ENCODE peak calls at places on chromosomes 12 and 14, in six cellular contexts. M is NCI-H1417, W is colonic mucosa, Q is NCI-H2081, A is NCI-H1105 treated with DMSO at 0.1 percent for 48 hours, Z is neural crest cell. S is an unnamed sample.

GRCh38 chr12:101127521-101128219 is 82.4 kb downstream of the SLC5A8 start:
- DNase-seq in Z (no peak), M (no peak), A (no peak), W (no peak), Q (no peak), S (peak)

GRCh38 chr12:52215587-52216031 is 17.4 kb upstream of the KRT7 start:
- DNase-seq in W (no peak), M (peak), A (no peak), Z (no peak), Q (no peak), S (peak)

GRCh38 chr12:13220848-13221247 is 24.3 kb downstream of the EMP1 start:
- DNase-seq in Z (no peak), M (no peak), W (no peak), A (no peak), Q (no peak), S (no peak)

GRCh38 chr12:87469295-87469694 is 559.9 kb downstream of the C12orf50 start:
- DNase-seq in A (no peak), Q (no peak), Z (no peak), M (no peak), W (no peak), S (no peak)

GRCh38 chr12:120708646-120709045 is 1.6 kb upstream of the UNC119B start:
- DNase-seq in M (no peak), W (no peak), A (no peak), Z (no peak), Q (no peak), S (no peak)

GRCh38 chr14:56262530-56262929 is 144.3 kb downstream of the PELI2 start:
- DNase-seq in W (no peak), Q (no peak), Z (no peak), A (no peak), M (no peak), S (no peak)

GRCh38 chr14:20683896-20684661 is at the start of gene RNASE4:
- DNase-seq in M (no peak), Z (peak), W (peak), A (peak), Q (peak), S (peak)

GRCh38 chr12:93146278-93146939 is 217.3 kb upstream of the EEA1 start:
- DNase-seq in Z (no peak), M (peak), A (no peak), W (no peak), Q (no peak), S (no peak)

GRCh38 chr12:13234045-13234641 is 37.6 kb downstream of the EMP1 start:
- DNase-seq in Z (peak), A (peak), W (peak), M (peak), Q (no peak), S (peak)

GRCh38 chr12:26339976-26340375 is 144.6 kb downstream of the SSPN start:
- DNase-seq in A (no peak), Z (no peak), Q (no peak), W (no peak), M (no peak), S (no peak)

GRCh38 chr12:60106207-60106606 is 510.4 kb downstream of the SLC16A7 start:
- DNase-seq in Z (no peak), M (peak), W (no peak), Q (no peak), A (peak), S (peak)

GRCh38 chr12:79707830-79708229 is 17.1 kb upstream of the PAWR start:
- DNase-seq in W (no peak), Q (peak), M (peak), Z (no peak), A (no peak), S (no peak)

GRCh38 chr14:92407395-92407794 is 84.4 kb downstream of the SLC24A4 start:
- DNase-seq in W (no peak), Z (no peak), M (no peak), A (no peak), Q (no peak), S (no peak)

GRCh38 chr12:20040194-20040593 is 328.1 kb upstream of the PDE3A start:
- DNase-seq in Z (no peak), M (no peak), A (no peak), Q (no peak), W (no peak), S (no peak)

GRCh38 chr14:61588419-61588901 is 106.9 kb upstream of the HIF1A start:
- DNase-seq in M (no peak), Q (no peak), A (no peak), W (no peak), Z (no peak), S (peak)

GRCh38 chr12:111767362-111768158 is 827 bp downstream of the ALDH2 start:
- DNase-seq in W (peak), Z (no peak), M (peak), A (peak), Q (no peak), S (peak)

GRCh38 chr14:90460136-90460535 is 63.3 kb downstream of the CALM1 start:
- DNase-seq in W (no peak), Z (no peak), A (no peak), Q (no peak), M (no peak), S (no peak)

GRCh38 chr12:26832817-26833691 is at the start of gene ITPR2:
- DNase-seq in W (peak), Z (peak), M (peak), A (peak), Q (peak), S (peak)

GRCh38 chr12:75560167-75560566 is 48.8 kb upstream of the KRR1 start:
- DNase-seq in W (no peak), M (peak), A (peak), Z (no peak), Q (peak), S (peak)

GRCh38 chr14:85076111-85076510 is 453.8 kb upstream of the FLRT2 start:
- DNase-seq in Q (no peak), A (no peak), Z (no peak), M (no peak), W (no peak), S (no peak)

GRCh38 chr14:85416771-85417170 is 113.2 kb upstream of the FLRT2 start:
- DNase-seq in Q (no peak), M (peak), Z (no peak), W (no peak), A (no peak), S (peak)

GRCh38 chr12:57549909-57550627 is at the start of gene KIF5A:
- DNase-seq in M (peak), Q (peak), Z (peak), A (peak), W (no peak), S (no peak)

GRCh38 chr14:63245893-63246292 is 41.6 kb downstream of the RHOJ start:
- DNase-seq in W (no peak), Q (no peak), M (peak), Z (no peak), A (no peak), S (no peak)

GRCh38 chr12:64451687-64452558 is at the start of gene TBK1:
- DNase-seq in A (peak), M (peak), Q (peak), W (peak), Z (peak), S (peak)

GRCh38 chr14:104426771-104427125 is 152.8 kb upstream of the C14orf180 start:
- DNase-seq in Q (no peak), M (peak), Z (no peak), A (peak), W (no peak), S (no peak)

GRCh38 chr14:99735189-99736135 is 51.4 kb downstream of the CYP46A1 start:
- DNase-seq in M (no peak), W (no peak), Q (no peak), Z (no peak), A (no peak), S (no peak)

GRCh38 chr12:107984973-107985372 is 144.1 kb upstream of the WSCD2 start:
- DNase-seq in A (no peak), Q (no peak), M (no peak), Z (no peak), W (no peak), S (no peak)

GRCh38 chr12:48917857-48918537 is 7.3 kb downstream of the FKBP11 start:
- DNase-seq in M (no peak), W (no peak), A (no peak), Z (no peak), Q (no peak), S (no peak)

GRCh38 chr12:53791735-53792326 is 40.1 kb upstream of the CISTR start:
- DNase-seq in Z (peak), M (peak), Q (no peak), A (no peak), W (no peak), S (peak)

GRCh38 chr12:12734054-12734453 is 16.9 kb downstream of the CDKN1B start:
- DNase-seq in Z (no peak), Q (no peak), W (no peak), M (no peak), A (no peak), S (peak)

GRCh38 chr14:105351920-105352871 is 37.6 kb downstream of the PACS2 start:
- DNase-seq in Z (peak), W (peak), M (peak), A (peak), Q (peak), S (peak)

GRCh38 chr12:64427988-64428387 is 23.8 kb downstream of the XPOT start:
- DNase-seq in M (peak), W (no peak), Q (peak), Z (no peak), A (no peak), S (no peak)

GRCh38 chr12:122139266-122139665 is 34.8 kb downstream of the IL31 start:
- DNase-seq in Q (no peak), A (no peak), W (peak), Z (no peak), M (no peak), S (no peak)

GRCh38 chr12:111519083-111519482 is 80.0 kb downstream of the ATXN2 start:
- DNase-seq in A (no peak), Q (no peak), Z (no peak), W (no peak), M (no peak), S (no peak)

S was measured in mesenchymal stem cell.